ENCODE peak calls at places on chromosomes 13 and 19, in nine cellular contexts. M is tibial nerve; E is right atrium auricular region; T is left ventricle myocardium inferior; Z is right lobe of liver; H is CD4-positive, alpha-beta T cell; P is AG04450; V is MM.1S; K is breast epithelium. B is an unnamed sample. For H3K9me3, the result is how much of the 10 kb centered on the place peaks cover.

GRCh38 chr13:76730220-76730619 is 156.0 kb downstream of the KCTD12 start:
- DNase-seq in M (no peak), E (no peak), T (no peak), Z (no peak), H (no peak), P (no peak), V (no peak), K (no peak), B (no peak)

GRCh38 chr19:41479757-41480191 is 36.8 kb downstream of the ERICH4 start:
- DNase-seq in M (no peak), E (peak), T (peak), Z (no peak), H (no peak), P (no peak), V (no peak), K (no peak), B (peak)

GRCh38 chr19:23558541-23558940 is 128.5 kb downstream of the ZNF675 start:
- DNase-seq in M (no peak), E (no peak), T (no peak), Z (no peak), H (no peak), P (no peak), V (no peak), K (no peak), B (no peak)

GRCh38 chr13:114339779-114340534 is 25.7 kb downstream of the CHAMP1 start:
- DNase-seq in M (no peak), E (no peak), T (peak), Z (no peak), H (peak), P (no peak), V (peak), K (no peak), B (no peak)

GRCh38 chr13:40430234-40430633 is 236.2 kb downstream of the FOXO1 start:
- DNase-seq in M (no peak), E (no peak), T (no peak), Z (no peak), H (no peak), P (no peak), V (no peak), K (no peak), B (no peak)

GRCh38 chr19:56840452-56841193 is at the start of the genes PEG3 and ZIM2:
- DNase-seq in M (no peak), E (peak), T (peak), Z (peak), H (no peak), P (no peak), V (no peak), K (peak), B (no peak)

GRCh38 chr13:74574964-74575728 is 440.9 kb upstream of the KLF12 start:
- DNase-seq in M (no peak), E (no peak), T (no peak), Z (no peak), H (no peak), P (no peak), V (no peak), K (no peak), B (no peak)

GRCh38 chr13:30744056-30744684 is 8.8 kb downstream of the ALOX5AP start:
- DNase-seq in M (no peak), E (no peak), T (no peak), Z (peak), H (peak), P (no peak), V (peak), K (no peak), B (peak)

GRCh38 chr19:47421844-47422395 is 2.6 kb upstream of the MEIS3 start:
- DNase-seq in M (no peak), E (no peak), T (no peak), Z (no peak), H (no peak), P (no peak), V (no peak), K (no peak), B (no peak)

GRCh38 chr19:27974082-27974513 is 1238.9 kb downstream of the UQCRFS1 start:
- DNase-seq in M (no peak), E (no peak), T (no peak), Z (no peak), H (no peak), P (no peak), V (peak), K (no peak), B (no peak)

GRCh38 chr13:28754698-28755545 is 36.2 kb upstream of the SLC46A3 start:
- DNase-seq in M (no peak), E (no peak), T (peak), Z (peak), H (no peak), P (no peak), V (no peak), K (no peak), B (peak)
- TF ChIP-seq CTCF in M (no peak), E (no peak), T (peak), Z (peak), H (no peak), P (no peak), V (no peak), K (no peak), B (no peak)

GRCh38 chr19:36236946-36237310 is 22.0 kb downstream of the ZNF146 start:
- DNase-seq in M (no peak), E (no peak), T (no peak), Z (no peak), H (no peak), P (no peak), V (no peak), K (no peak), B (no peak)

GRCh38 chr19:36236304-36236945 is 21.5 kb downstream of the ZNF146 start:
- DNase-seq in M (no peak), E (no peak), T (no peak), Z (no peak), H (no peak), P (no peak), V (no peak), K (no peak), B (no peak)
- H3K9me3 ChIP-seq in M (half or more), E (under half), T (under half), Z (under half), H (half or more), P (under half), V (under half), K (under half), B (half or more)

DNA sequence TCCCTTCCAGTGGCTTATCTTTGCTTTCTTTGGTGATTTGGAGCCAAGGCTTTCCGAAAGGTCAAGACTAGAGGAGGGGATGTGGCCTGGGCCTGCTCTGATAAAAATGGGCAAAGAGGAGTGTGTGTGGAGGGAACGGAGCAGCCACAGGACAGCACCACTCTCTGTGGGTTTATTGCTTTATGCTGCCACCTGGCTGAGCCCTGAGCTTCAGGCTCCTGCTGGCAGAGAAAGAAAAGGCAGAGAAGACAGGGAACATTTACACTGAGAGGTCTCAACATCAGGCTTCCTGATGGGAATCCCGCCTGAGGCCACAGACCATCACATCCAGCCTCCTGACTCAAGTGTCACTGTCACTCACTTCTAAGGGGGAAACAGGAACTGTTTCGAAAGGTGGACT is 9.2 kb upstream of the GSX1 start:
- DNase-seq in M (no peak), E (no peak), T (no peak), Z (no peak), H (no peak), P (no peak), V (no peak), K (no peak), B (no peak)
- TF ChIP-seq CTCF in M (no peak), E (peak), T (peak), Z (peak), H (no peak), P (peak), V (no peak), K (peak), B (no peak)

GRCh38 chr19:51919606-51920005 is 7.7 kb upstream of the ZNF613 start:
- DNase-seq in M (no peak), E (no peak), T (no peak), Z (no peak), H (no peak), P (no peak), V (no peak), K (no peak), B (no peak)

GRCh38 chr19:51926426-51926783 is 867 bp upstream of the ZNF613 start:
- DNase-seq in M (no peak), E (no peak), T (no peak), Z (no peak), H (no peak), P (no peak), V (no peak), K (no peak), B (no peak)

GRCh38 chr19:51926784-51927741 is at the start of gene ZNF613:
- DNase-seq in M (peak), E (peak), T (peak), Z (peak), H (peak), P (peak), V (peak), K (peak), B (peak)

GRCh38 chr19:51916167-51916566 is 11.1 kb upstream of the ZNF613 start:
- DNase-seq in M (no peak), E (no peak), T (no peak), Z (no peak), H (no peak), P (no peak), V (no peak), K (no peak), B (no peak)

GRCh38 chr19:51921949-51922348 is 5.3 kb upstream of the ZNF613 start:
- DNase-seq in M (no peak), E (no peak), T (no peak), Z (no peak), H (no peak), P (no peak), V (no peak), K (no peak), B (no peak)
- H3K9me3 ChIP-seq in M (half or more), E (under half), T (half or more), Z (under half), H (half or more), P (under half), V (under half), K (half or more), B (half or more)

DNA sequence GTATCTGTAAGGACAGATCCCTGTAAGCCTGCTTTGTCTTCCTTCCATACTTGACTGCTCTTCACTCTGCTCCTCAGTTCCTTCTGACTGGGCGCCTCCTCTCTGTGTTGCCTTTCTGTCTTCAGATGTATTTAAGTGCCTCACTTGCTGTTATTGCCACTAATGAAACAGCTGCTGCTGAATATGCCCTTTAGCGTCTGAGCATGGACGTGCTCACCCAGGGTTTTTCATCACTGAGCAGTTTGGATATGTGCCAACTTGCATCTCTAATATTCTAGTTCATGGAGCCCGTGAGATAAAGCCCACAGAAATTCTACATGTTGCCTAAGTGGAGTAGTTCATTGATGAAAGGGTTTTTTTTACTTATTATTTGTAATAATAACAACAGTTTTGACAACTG is 198.2 kb downstream of the MYO16 start:
- DNase-seq in M (no peak), E (no peak), T (no peak), Z (no peak), H (no peak), P (no peak), V (no peak), K (no peak), B (no peak)
- TF ChIP-seq CTCF in M (no peak), E (no peak), T (no peak), Z (no peak), H (no peak), P (no peak), V (no peak), K (no peak), B (no peak)

GRCh38 chr13:50915562-50915961 is 6.0 kb downstream of the RNASEH2B start:
- DNase-seq in M (no peak), E (no peak), T (no peak), Z (no peak), H (no peak), P (no peak), V (no peak), K (no peak), B (no peak)
- H3K9me3 ChIP-seq in M (under half), E (under half), T (under half), Z (under half), H (under half), P (under half), V (under half), K (under half), B (under half)